ENCODE peak calls at places on chromosomes 6 and 20, in five cellular contexts. One of them, this sample, is unnamed.

GRCh38 chr6:144678844-144679243 is 393.7 kb downstream of the UTRN start:
- DNase-seq in H54: no peak
- DNase-seq in endothelial cell of umbilical vein: peak; percentile 69
- DNase-seq in adrenal gland: no peak
- DNase-seq in upper lobe of left lung: no peak
- DNase-seq in this sample: no peak

GRCh38 chr20:14950633-14951032 is 613.2 kb upstream of the FLRT3 start:
- DNase-seq in H54: no peak
- DNase-seq in endothelial cell of umbilical vein: no peak
- DNase-seq in adrenal gland: no peak
- DNase-seq in upper lobe of left lung: no peak
- DNase-seq in this sample: no peak

GRCh38 chr20:2817891-2818595 is 1.9 kb downstream of the TMEM239 start:
- DNase-seq in H54: no peak
- DNase-seq in endothelial cell of umbilical vein: no peak
- DNase-seq in adrenal gland: no peak
- DNase-seq in upper lobe of left lung: no peak
- DNase-seq in this sample: no peak

GRCh38 chr6:106750146-106750900 is 120.9 kb downstream of the QRSL1 start:
- DNase-seq in H54: no peak
- DNase-seq in endothelial cell of umbilical vein: no peak
- DNase-seq in adrenal gland: no peak
- DNase-seq in upper lobe of left lung: no peak
- DNase-seq in this sample: no peak

GRCh38 chr6:6003334-6004146 is 3.2 kb downstream of the NRN1 start:
- DNase-seq in H54: no peak
- DNase-seq in endothelial cell of umbilical vein: peak; percentile 15
- DNase-seq in adrenal gland: no peak
- DNase-seq in upper lobe of left lung: no peak
- DNase-seq in this sample: no peak

GRCh38 chr6:106546322-106547052 is 82.8 kb downstream of the RTN4IP1 start:
- DNase-seq in H54: no peak
- DNase-seq in endothelial cell of umbilical vein: no peak
- DNase-seq in adrenal gland: no peak
- DNase-seq in upper lobe of left lung: no peak
- DNase-seq in this sample: no peak

GRCh38 chr6:166596741-166597507 is 10.4 kb upstream of the RAMACL start:
- DNase-seq in H54: no peak
- DNase-seq in endothelial cell of umbilical vein: no peak
- DNase-seq in adrenal gland: no peak
- DNase-seq in upper lobe of left lung: no peak
- DNase-seq in this sample: no peak

GRCh38 chr6:67952121-67952520 is 683.0 kb upstream of the ADGRB3 start:
- DNase-seq in H54: no peak
- DNase-seq in endothelial cell of umbilical vein: no peak
- DNase-seq in adrenal gland: no peak
- DNase-seq in upper lobe of left lung: no peak
- DNase-seq in this sample: no peak

GRCh38 chr20:62067547-62068260 is 2.0 kb upstream of the TAF4 start:
- DNase-seq in H54: no peak
- DNase-seq in endothelial cell of umbilical vein: no peak
- DNase-seq in adrenal gland: no peak
- DNase-seq in upper lobe of left lung: no peak
- DNase-seq in this sample: peak; percentile 33

GRCh38 chr6:164826831-164827468 is 482.5 kb downstream of the C6orf118 start:
- DNase-seq in H54: no peak
- DNase-seq in endothelial cell of umbilical vein: no peak
- DNase-seq in adrenal gland: no peak
- DNase-seq in upper lobe of left lung: no peak
- DNase-seq in this sample: no peak

GRCh38 chr6:84553527-84553926 is 210.9 kb downstream of the TBX18 start:
- DNase-seq in H54: no peak
- DNase-seq in endothelial cell of umbilical vein: no peak
- DNase-seq in adrenal gland: no peak
- DNase-seq in upper lobe of left lung: peak; percentile 24
- DNase-seq in this sample: no peak

GRCh38 chr6:27757307-27757706 is 154.9 kb downstream of the OR2B2 start:
- DNase-seq in H54: no peak
- DNase-seq in endothelial cell of umbilical vein: no peak
- DNase-seq in adrenal gland: no peak
- DNase-seq in upper lobe of left lung: peak; percentile 30
- DNase-seq in this sample: no peak

GRCh38 chr6:2623348-2623747 is 127.4 kb downstream of the MYLK4 start:
- DNase-seq in H54: no peak
- DNase-seq in endothelial cell of umbilical vein: no peak
- DNase-seq in adrenal gland: no peak
- DNase-seq in upper lobe of left lung: no peak
- DNase-seq in this sample: no peak

GRCh38 chr6:92777146-92777740 is 642.1 kb downstream of the EPHA7 start:
- DNase-seq in H54: no peak
- DNase-seq in endothelial cell of umbilical vein: peak; percentile 39
- DNase-seq in adrenal gland: no peak
- DNase-seq in upper lobe of left lung: no peak
- DNase-seq in this sample: no peak

GRCh38 chr6:137949686-137950390 is 82.8 kb downstream of the TNFAIP3 start:
- DNase-seq in H54: no peak
- DNase-seq in endothelial cell of umbilical vein: no peak
- DNase-seq in adrenal gland: no peak
- DNase-seq in upper lobe of left lung: no peak
- DNase-seq in this sample: no peak

GRCh38 chr20:62880147-62880934 is 18.7 kb upstream of the TCFL5 start:
- DNase-seq in H54: no peak
- DNase-seq in endothelial cell of umbilical vein: no peak
- DNase-seq in adrenal gland: no peak
- DNase-seq in upper lobe of left lung: no peak
- DNase-seq in this sample: no peak

GRCh38 chr6:129104131-129104530 is 221.2 kb downstream of the LAMA2 start:
- DNase-seq in H54: no peak
- DNase-seq in endothelial cell of umbilical vein: no peak
- DNase-seq in adrenal gland: no peak
- DNase-seq in upper lobe of left lung: no peak
- DNase-seq in this sample: no peak

GRCh38 chr6:159929819-159930218 is 39.0 kb downstream of the MAS1 start:
- DNase-seq in H54: no peak
- DNase-seq in endothelial cell of umbilical vein: peak; percentile 6
- DNase-seq in adrenal gland: no peak
- DNase-seq in upper lobe of left lung: no peak
- DNase-seq in this sample: no peak

GRCh38 chr20:23049201-23049932 is at the start of gene THBD:
- DNase-seq in H54: no peak
- DNase-seq in endothelial cell of umbilical vein: peak; percentile 86
- DNase-seq in adrenal gland: peak; percentile 56
- DNase-seq in upper lobe of left lung: peak; percentile 88
- DNase-seq in this sample: no peak
- TF ChIP-seq POLR2A in H54: peak; percentile 34
- TF ChIP-seq POLR2A in endothelial cell of umbilical vein: peak; percentile 96
- TF ChIP-seq POLR2A in adrenal gland: peak; percentile 72
- TF ChIP-seq POLR2A in upper lobe of left lung: no peak
- TF ChIP-seq POLR2A in this sample: peak; percentile 19

GRCh38 chr20:32849577-32849976 is 9.1 kb upstream of the EFCAB8 start:
- DNase-seq in H54: no peak
- DNase-seq in endothelial cell of umbilical vein: no peak
- DNase-seq in adrenal gland: no peak
- DNase-seq in upper lobe of left lung: no peak
- DNase-seq in this sample: no peak
- TF ChIP-seq POLR2A in H54: no peak
- TF ChIP-seq POLR2A in endothelial cell of umbilical vein: no peak
- TF ChIP-seq POLR2A in adrenal gland: no peak
- TF ChIP-seq POLR2A in upper lobe of left lung: no peak
- TF ChIP-seq POLR2A in this sample: no peak

GRCh38 chr6:14121936-14122344 is 4.4 kb downstream of the CD83 start:
- DNase-seq in H54: no peak
- DNase-seq in endothelial cell of umbilical vein: no peak
- DNase-seq in adrenal gland: no peak
- DNase-seq in upper lobe of left lung: peak; percentile 56
- DNase-seq in this sample: no peak
- TF ChIP-seq POLR2A in H54: no peak
- TF ChIP-seq POLR2A in endothelial cell of umbilical vein: no peak
- TF ChIP-seq POLR2A in adrenal gland: no peak
- TF ChIP-seq POLR2A in upper lobe of left lung: no peak
- TF ChIP-seq POLR2A in this sample: no peak

GRCh38 chr6:69881322-69882151 is 15.2 kb downstream of the COL19A1 start:
- DNase-seq in H54: no peak
- DNase-seq in endothelial cell of umbilical vein: no peak
- DNase-seq in adrenal gland: no peak
- DNase-seq in upper lobe of left lung: no peak
- DNase-seq in this sample: no peak
- TF ChIP-seq POLR2A in H54: no peak
- TF ChIP-seq POLR2A in endothelial cell of umbilical vein: no peak
- TF ChIP-seq POLR2A in adrenal gland: no peak
- TF ChIP-seq POLR2A in upper lobe of left lung: no peak
- TF ChIP-seq POLR2A in this sample: no peak

GRCh38 chr20:5122861-5123260 is 3.1 kb upstream of the PCNA start:
- DNase-seq in H54: no peak
- DNase-seq in endothelial cell of umbilical vein: no peak
- DNase-seq in adrenal gland: no peak
- DNase-seq in upper lobe of left lung: no peak
- DNase-seq in this sample: no peak

GRCh38 chr20:5128886-5129285 is 2.1 kb downstream of the CDS2 start:
- DNase-seq in H54: no peak
- DNase-seq in endothelial cell of umbilical vein: no peak
- DNase-seq in adrenal gland: no peak
- DNase-seq in upper lobe of left lung: no peak
- DNase-seq in this sample: no peak

GRCh38 chr20:5127859-5128409 is 1.1 kb downstream of the CDS2 start:
- DNase-seq in H54: no peak
- DNase-seq in endothelial cell of umbilical vein: no peak
- DNase-seq in adrenal gland: no peak
- DNase-seq in upper lobe of left lung: peak; percentile 30
- DNase-seq in this sample: no peak

GRCh38 chr20:5127204-5127858 is 523 bp downstream of the CDS2 start:
- DNase-seq in H54: peak; percentile 48
- DNase-seq in endothelial cell of umbilical vein: peak; percentile 56
- DNase-seq in adrenal gland: peak; percentile 55
- DNase-seq in upper lobe of left lung: peak; percentile 62
- DNase-seq in this sample: peak; percentile 46

DNA sequence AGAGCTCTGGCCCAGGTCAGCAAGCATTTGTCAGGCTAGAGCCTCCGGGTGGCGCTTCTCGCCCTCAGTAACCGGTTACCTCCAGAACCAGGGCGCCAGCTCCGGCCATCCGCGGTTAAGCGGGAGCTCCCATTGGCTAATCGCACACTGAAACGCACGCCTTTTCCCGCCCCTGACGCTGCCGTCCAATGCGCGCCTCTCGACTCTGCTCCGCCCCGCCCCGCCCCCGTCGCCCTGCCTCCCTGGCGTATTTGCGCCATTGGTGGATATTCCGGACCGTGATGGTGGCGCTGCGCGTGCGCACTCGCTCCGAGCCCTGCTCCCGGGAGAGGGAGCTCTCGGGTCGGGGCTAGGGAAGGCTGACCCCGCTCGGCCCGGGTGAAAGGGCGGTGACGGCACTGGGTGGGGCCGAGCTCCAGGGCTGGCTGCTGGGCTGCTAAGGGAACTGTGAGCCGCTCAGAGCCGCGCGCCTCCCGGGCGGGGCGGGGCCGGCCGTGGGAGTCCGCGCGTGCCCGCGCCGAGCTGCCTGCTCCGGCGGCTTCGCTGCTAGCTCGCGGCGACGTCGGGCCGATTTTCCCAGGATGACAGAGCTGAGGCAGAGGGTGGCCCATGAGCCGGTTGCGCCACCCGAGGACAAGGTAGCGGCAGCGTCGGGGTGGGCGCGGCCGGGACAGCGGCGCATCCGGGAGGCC is at the start of gene CDS2:
- DNase-seq in H54: peak; percentile 94
- DNase-seq in endothelial cell of umbilical vein: peak; percentile 100
- DNase-seq in adrenal gland: peak; percentile 100
- DNase-seq in upper lobe of left lung: peak; percentile 100
- DNase-seq in this sample: peak; percentile 100
- TF ChIP-seq POLR2A in H54: peak; percentile 86
- TF ChIP-seq POLR2A in endothelial cell of umbilical vein: peak; percentile 19
- TF ChIP-seq POLR2A in adrenal gland: peak; percentile 82
- TF ChIP-seq POLR2A in upper lobe of left lung: no peak
- TF ChIP-seq POLR2A in this sample: peak; percentile 13

DNA sequence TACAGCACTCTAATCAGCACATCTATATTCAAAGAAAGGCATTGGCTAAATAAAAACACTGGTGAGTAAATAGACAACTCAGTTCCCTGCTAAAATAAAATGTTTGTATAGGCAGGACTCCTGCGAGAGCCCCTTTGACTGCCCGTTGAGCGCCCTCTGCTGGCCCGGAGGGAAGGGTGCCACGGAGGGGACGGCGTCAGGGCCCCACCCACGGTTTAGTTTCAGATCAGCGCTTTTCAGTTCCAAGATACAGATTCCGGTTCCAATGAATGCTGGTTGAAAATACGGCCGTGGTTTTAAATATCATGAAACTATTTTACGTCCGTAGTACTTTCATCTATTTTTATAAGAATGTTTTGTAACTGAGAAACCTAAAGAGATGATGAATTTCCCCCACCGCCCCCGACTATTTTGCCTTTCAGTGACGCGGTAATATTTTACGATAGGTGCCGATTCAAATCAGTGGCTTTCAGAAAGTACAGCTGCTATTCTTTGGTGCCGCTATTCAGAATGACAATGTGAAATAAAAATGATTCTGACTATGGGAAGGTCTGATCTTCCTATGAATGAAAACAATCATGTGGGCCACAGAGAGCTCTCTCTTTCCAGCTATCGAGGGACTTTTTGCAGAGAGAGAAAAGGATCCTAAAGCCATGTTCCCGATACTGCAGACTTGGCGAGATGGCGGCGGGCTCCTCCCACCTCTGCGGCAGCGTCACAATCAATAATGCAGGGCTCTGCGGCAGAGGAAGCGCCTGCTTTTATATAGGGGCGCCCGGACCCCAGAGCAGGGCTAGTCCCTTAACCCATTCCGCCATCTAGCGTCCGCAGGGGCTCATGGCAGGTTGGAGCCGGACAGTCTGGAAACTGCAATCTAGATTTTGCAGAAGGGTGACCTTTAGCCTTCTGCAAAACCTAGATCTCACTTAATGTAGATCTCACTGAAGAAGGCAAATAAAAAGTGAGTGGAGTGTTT is 10.6 kb upstream of the CCN6 start:
- DNase-seq in H54: peak; percentile 42
- DNase-seq in endothelial cell of umbilical vein: peak; percentile 95
- DNase-seq in adrenal gland: peak; percentile 83
- DNase-seq in upper lobe of left lung: peak; percentile 87
- DNase-seq in this sample: peak; percentile 78
- TF ChIP-seq POLR2A in H54: peak; percentile 43
- TF ChIP-seq POLR2A in endothelial cell of umbilical vein: peak; percentile 54
- TF ChIP-seq POLR2A in adrenal gland: no peak
- TF ChIP-seq POLR2A in upper lobe of left lung: no peak
- TF ChIP-seq POLR2A in this sample: no peak

This sample was measured in breast epithelium.